ENCODE peak calls at places on chromosomes 11 and 22, in six cellular contexts. E is OCI-LY7, H is breast epithelium, F is lower lobe of right lung, G is uterus, A is Peyer's patch. K is an unnamed sample.
A peak's percentile ranks its signal among the peaks of the same experiment; 100 is the strongest.

GRCh38 chr11:27723685-27724084 is 23.4 kb upstream of the BDNF start:
- DNase-seq in G (no peak), A (no peak), E (no peak), F (no peak), H (no peak), K (no peak)

GRCh38 chr22:37904572-37905533 is 1.2 kb upstream of the MICALL1 start:
- DNase-seq in H (no peak), G (peak; percentile 93), E (no peak), F (no peak), A (no peak), K (peak; percentile 80)

GRCh38 chr22:38655532-38656255 is 498 bp downstream of the FAM227A start:
- DNase-seq in E (peak; percentile 6), F (no peak), H (no peak), A (no peak), G (peak; percentile 32), K (peak; percentile 21)

GRCh38 chr11:1948389-1948788 is 1.3 kb downstream of the MRPL23 start:
- DNase-seq in G (no peak), H (no peak), A (no peak), E (no peak), F (peak; percentile 56), K (no peak)

GRCh38 chr11:118953265-118953664 is 2.8 kb upstream of the UPK2 start:
- DNase-seq in G (no peak), E (peak; percentile 42), H (no peak), A (no peak), F (no peak), K (peak; percentile 73)

GRCh38 chr11:288328-289144 is at the start of gene PGGHG:
- DNase-seq in H (no peak), G (peak; percentile 51), A (peak; percentile 76), E (no peak), F (peak; percentile 90), K (peak; percentile 39)

GRCh38 chr11:78645226-78646202 is 70.8 kb upstream of the NARS2 start:
- DNase-seq in F (peak; percentile 73), H (peak; percentile 38), A (peak; percentile 56), G (peak; percentile 40), E (peak; percentile 73), K (peak; percentile 76)

GRCh38 chr11:20770421-20770935 is 101.1 kb downstream of the NELL1 start:
- DNase-seq in E (no peak), H (no peak), G (no peak), F (no peak), A (no peak), K (no peak)

GRCh38 chr11:80637011-80637410 is 1196.2 kb upstream of the TENM4 start:
- DNase-seq in E (no peak), H (no peak), A (no peak), G (no peak), F (no peak), K (no peak)

GRCh38 chr22:27801197-27801615 is 350 bp downstream of the MN1 start:
- DNase-seq in A (no peak), F (no peak), G (no peak), E (no peak), H (no peak), K (no peak)

GRCh38 chr11:73085189-73085875 is 56.8 kb downstream of the FCHSD2 start:
- DNase-seq in H (no peak), A (no peak), G (no peak), E (no peak), F (no peak), K (no peak)

GRCh38 chr11:34191592-34191991 is 86.2 kb downstream of the NAT10 start:
- DNase-seq in A (no peak), E (no peak), G (no peak), H (no peak), F (no peak), K (no peak)

GRCh38 chr11:126114486-126115252 is 52.0 kb upstream of the CDON start:
- DNase-seq in G (no peak), E (no peak), H (no peak), F (no peak), A (no peak), K (peak; percentile 89)

GRCh38 chr11:65642014-65642671 is 4.2 kb downstream of the SIPA1 start:
- DNase-seq in G (no peak), F (peak; percentile 55), A (peak; percentile 35), H (no peak), E (peak; percentile 32), K (no peak)

GRCh38 chr11:36364551-36364950 is 68.5 kb downstream of the PRR5L start:
- DNase-seq in G (no peak), H (no peak), F (no peak), A (no peak), E (no peak), K (no peak)

GRCh38 chr11:11010624-11011127 is 152.8 kb upstream of the ZBED5 start:
- DNase-seq in F (peak; percentile 62), E (no peak), G (no peak), H (no peak), A (no peak), K (peak; percentile 44)

GRCh38 chr11:78256962-78257361 is 68.2 kb downstream of the USP35 start:
- DNase-seq in F (peak; percentile 80), G (peak; percentile 90), A (no peak), H (no peak), E (no peak), K (no peak)

DNA sequence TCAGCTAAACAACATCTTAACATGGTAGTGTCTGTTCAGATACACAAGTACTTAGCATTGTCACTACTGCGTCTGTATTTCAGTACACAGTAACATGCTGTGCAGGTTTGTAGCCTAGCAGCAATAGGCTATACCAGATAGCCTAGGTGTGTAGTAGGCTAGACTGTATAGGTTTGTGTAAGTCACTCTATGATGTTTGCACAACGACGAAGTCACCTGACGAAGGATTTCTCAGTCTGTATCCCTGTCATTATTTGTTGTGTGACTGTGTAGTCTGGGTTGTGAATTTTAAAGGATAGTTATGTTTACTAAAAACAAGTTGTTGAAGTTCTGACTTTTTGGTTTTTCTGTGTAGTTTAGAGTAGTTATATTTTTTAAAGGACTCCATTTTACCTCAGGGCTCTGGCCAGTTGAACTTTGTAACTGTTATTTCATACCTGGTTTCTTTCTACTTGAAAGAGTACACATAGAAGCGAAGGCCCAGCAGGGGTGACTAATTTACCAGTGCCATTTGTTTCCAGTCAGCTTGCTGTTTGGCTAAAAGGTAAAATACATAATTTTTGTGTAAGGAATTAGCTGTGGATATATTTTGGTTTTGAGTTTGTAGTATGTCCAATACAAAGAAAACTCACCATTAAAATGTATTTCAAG is 72.3 kb downstream of the PPP6R3 start:
- DNase-seq in A (no peak), H (no peak), G (no peak), F (no peak), E (no peak), K (no peak)
- H3K4me1 ChIP-seq in A (peaks cover 15% of the 10 kb centered on the region), H (no peaks in the 10 kb centered on the region), G (no peaks in the 10 kb centered on the region), F (peaks cover 45% of the 10 kb centered on the region), E (peaks cover 10% of the 10 kb centered on the region), K (peaks cover 8% of the 10 kb centered on the region)

GRCh38 chr11:70282012-70282411 is 11.5 kb downstream of the PPFIA1 start:
- DNase-seq in E (no peak), F (no peak), A (no peak), H (no peak), G (no peak), K (no peak)
- TF ChIP-seq CTCF in E (no peak), F (no peak), A (no peak), H (no peak), G (no peak), K (no peak)

DNA sequence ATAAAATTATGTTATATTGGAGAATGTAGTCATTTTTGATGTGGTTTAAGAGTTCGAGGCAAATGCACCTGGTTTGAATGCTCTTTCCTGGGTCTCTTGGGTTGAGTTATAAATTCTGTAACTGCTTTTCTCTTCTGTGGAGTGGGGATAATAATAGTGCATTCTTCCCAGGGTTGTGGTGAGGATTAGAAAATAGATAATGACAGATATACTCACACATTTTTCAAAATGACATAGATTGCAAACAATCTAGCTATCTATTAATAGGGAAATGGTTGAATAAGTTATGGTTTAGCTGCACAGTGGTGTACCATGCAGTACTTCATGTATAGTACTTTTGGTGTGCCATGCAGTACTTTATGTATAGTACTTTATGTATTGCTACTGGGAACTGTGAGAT is 67.4 kb downstream of the SWAP70 start:
- DNase-seq in F (no peak), G (no peak), A (no peak), H (no peak), E (no peak), K (no peak)
- H3K4me1 ChIP-seq in F (no peaks in the 10 kb centered on the region), G (no peaks in the 10 kb centered on the region), A (no peaks in the 10 kb centered on the region), H (no peaks in the 10 kb centered on the region), E (peaks cover 63% of the 10 kb centered on the region), K (no peaks in the 10 kb centered on the region)

DNA sequence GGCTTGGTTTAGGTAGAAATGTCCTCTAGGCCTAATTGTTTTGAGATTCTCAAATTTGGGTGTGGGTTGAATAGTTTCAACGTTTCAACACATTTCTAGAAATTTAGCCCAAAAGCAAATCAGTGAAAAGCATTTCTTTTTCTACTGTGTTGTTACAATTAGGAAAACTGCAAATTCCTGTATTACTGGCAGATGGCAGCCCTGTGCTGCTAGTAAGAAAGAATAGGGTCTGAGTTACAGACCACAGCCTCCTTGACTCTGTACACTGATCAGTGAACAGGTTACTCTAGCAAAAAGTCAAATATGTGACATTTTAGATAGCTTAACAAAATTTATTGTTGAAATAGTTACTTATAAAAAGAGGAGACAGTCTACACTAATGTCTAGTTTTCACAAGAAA is 703.0 kb downstream of the JRKL start:
- DNase-seq in E (no peak), G (no peak), A (no peak), H (no peak), F (no peak), K (no peak)
- TF ChIP-seq CTCF in E (no peak), G (no peak), A (no peak), H (no peak), F (no peak), K (peak; percentile 46)

GRCh38 chr22:44813416-44813815 is 61.0 kb downstream of the ARHGAP8 start:
- DNase-seq in E (no peak), A (no peak), G (no peak), H (no peak), F (no peak), K (no peak)
- H3K4me1 ChIP-seq in E (no peaks in the 10 kb centered on the region), A (no peaks in the 10 kb centered on the region), G (no peaks in the 10 kb centered on the region), H (no peaks in the 10 kb centered on the region), F (no peaks in the 10 kb centered on the region), K (no peaks in the 10 kb centered on the region)

GRCh38 chr11:121132211-121132976 is 31.4 kb downstream of the TECTA start:
- DNase-seq in A (no peak), H (no peak), F (no peak), E (no peak), G (no peak), K (no peak)
- TF ChIP-seq CTCF in A (no peak), H (no peak), F (no peak), E (no peak), G (no peak), K (peak; percentile 7)

GRCh38 chr22:24482586-24482985 is 12.5 kb upstream of the UPB1 start:
- DNase-seq in A (no peak), E (no peak), F (no peak), H (no peak), G (no peak), K (no peak)
- H3K4me1 ChIP-seq in A (no peaks in the 10 kb centered on the region), E (peaks cover 6% of the 10 kb centered on the region), F (peaks cover 19% of the 10 kb centered on the region), H (no peaks in the 10 kb centered on the region), G (no peaks in the 10 kb centered on the region), K (peaks cover 5% of the 10 kb centered on the region)

DNA sequence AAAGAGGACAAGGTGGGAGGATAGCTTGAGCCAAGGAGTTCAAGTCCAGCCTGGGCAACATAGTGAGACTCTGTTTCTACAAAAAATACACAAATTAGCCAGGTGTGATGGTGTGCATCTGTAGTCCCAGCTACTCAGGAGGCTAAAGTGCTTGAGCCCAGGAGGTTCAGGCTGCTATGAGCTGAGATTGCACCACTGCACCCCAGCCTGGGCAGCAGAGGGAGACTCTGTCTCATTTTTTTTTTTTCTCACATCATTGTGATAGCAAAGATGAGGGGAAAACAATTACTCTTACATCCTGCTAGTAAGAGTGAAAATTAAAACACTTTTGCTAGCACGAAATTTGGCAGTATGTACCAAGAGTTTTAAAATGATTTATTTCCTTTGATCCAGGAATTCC is 463.7 kb downstream of the TMEM135 start:
- DNase-seq in G (no peak), F (no peak), E (no peak), A (no peak), H (no peak), K (no peak)
- TF ChIP-seq CTCF in G (no peak), F (no peak), E (peak; percentile 25), A (no peak), H (no peak), K (no peak)

K was measured in BE2C.